ENCODE peak calls at places on chromosome 1, in ten cellular contexts. One of them, this sample, is unnamed.

GRCh38 chr1:44581205-44581604 is 93.1 kb downstream of the TMEM53 start:
- DNase-seq in endodermal cell: no peak
- DNase-seq in pancreas: no peak
- DNase-seq in psoas muscle: no peak
- DNase-seq in ovary: no peak
- DNase-seq in PC-9: no peak
- DNase-seq in HL-60: no peak
- DNase-seq in mammary epithelial cell: no peak
- DNase-seq in HepG2: no peak
- DNase-seq in GM23248: no peak
- DNase-seq in this sample: no peak

GRCh38 chr1:12609469-12610003 is 8.5 kb downstream of the DHRS3 start:
- DNase-seq in pancreas: no peak
- DNase-seq in HL-60: no peak
- DNase-seq in ovary: no peak
- DNase-seq in GM23248: no peak
- DNase-seq in endodermal cell: no peak
- DNase-seq in HepG2: no peak
- DNase-seq in psoas muscle: peak; percentile 30
- DNase-seq in mammary epithelial cell: no peak
- DNase-seq in PC-9: no peak
- DNase-seq in this sample: peak; percentile 16

GRCh38 chr1:34761176-34761761 is 1.7 kb downstream of the GJB4 start:
- DNase-seq in mammary epithelial cell: no peak
- DNase-seq in PC-9: no peak
- DNase-seq in HepG2: no peak
- DNase-seq in pancreas: no peak
- DNase-seq in psoas muscle: no peak
- DNase-seq in HL-60: no peak
- DNase-seq in GM23248: no peak
- DNase-seq in endodermal cell: no peak
- DNase-seq in ovary: no peak
- DNase-seq in this sample: no peak

GRCh38 chr1:223245983-223246382 is 102.9 kb upstream of the TLR5 start:
- DNase-seq in HL-60: no peak
- DNase-seq in GM23248: no peak
- DNase-seq in HepG2: no peak
- DNase-seq in PC-9: no peak
- DNase-seq in endodermal cell: no peak
- DNase-seq in mammary epithelial cell: no peak
- DNase-seq in psoas muscle: no peak
- DNase-seq in ovary: no peak
- DNase-seq in pancreas: no peak
- DNase-seq in this sample: no peak

GRCh38 chr1:192357904-192358303 is 41.1 kb downstream of the RGS21 start:
- DNase-seq in psoas muscle: no peak
- DNase-seq in GM23248: peak; percentile 1
- DNase-seq in PC-9: no peak
- DNase-seq in HepG2: no peak
- DNase-seq in ovary: no peak
- DNase-seq in mammary epithelial cell: no peak
- DNase-seq in pancreas: no peak
- DNase-seq in endodermal cell: no peak
- DNase-seq in HL-60: no peak
- DNase-seq in this sample: no peak

GRCh38 chr1:180157108-180157507 is 2.4 kb downstream of the QSOX1 start:
- DNase-seq in HepG2: no peak
- DNase-seq in ovary: no peak
- DNase-seq in endodermal cell: no peak
- DNase-seq in PC-9: no peak
- DNase-seq in mammary epithelial cell: no peak
- DNase-seq in pancreas: no peak
- DNase-seq in HL-60: no peak
- DNase-seq in GM23248: peak; percentile 76
- DNase-seq in psoas muscle: no peak
- DNase-seq in this sample: no peak

GRCh38 chr1:173206816-173207595 is at the start of gene TNFSF4:
- DNase-seq in HepG2: no peak
- DNase-seq in ovary: peak; percentile 50
- DNase-seq in endodermal cell: no peak
- DNase-seq in PC-9: no peak
- DNase-seq in psoas muscle: no peak
- DNase-seq in HL-60: peak; percentile 71
- DNase-seq in mammary epithelial cell: no peak
- DNase-seq in GM23248: peak; percentile 62
- DNase-seq in pancreas: no peak
- DNase-seq in this sample: no peak

GRCh38 chr1:30329802-30330557 is 393.4 kb downstream of the MATN1 start:
- DNase-seq in endodermal cell: peak; percentile 68
- DNase-seq in HepG2: no peak
- DNase-seq in ovary: no peak
- DNase-seq in mammary epithelial cell: no peak
- DNase-seq in PC-9: no peak
- DNase-seq in pancreas: no peak
- DNase-seq in psoas muscle: no peak
- DNase-seq in GM23248: no peak
- DNase-seq in HL-60: no peak
- DNase-seq in this sample: peak; percentile 83

GRCh38 chr1:89927478-89927877 is 67.4 kb upstream of the ZNF326 start:
- DNase-seq in HepG2: no peak
- DNase-seq in PC-9: no peak
- DNase-seq in endodermal cell: no peak
- DNase-seq in mammary epithelial cell: no peak
- DNase-seq in HL-60: no peak
- DNase-seq in pancreas: no peak
- DNase-seq in ovary: no peak
- DNase-seq in GM23248: no peak
- DNase-seq in psoas muscle: no peak
- DNase-seq in this sample: no peak

GRCh38 chr1:162942903-162943567 is 82.1 kb upstream of the CCDC190 start:
- DNase-seq in PC-9: no peak
- DNase-seq in mammary epithelial cell: no peak
- DNase-seq in ovary: no peak
- DNase-seq in pancreas: peak; percentile 33
- DNase-seq in HepG2: no peak
- DNase-seq in psoas muscle: no peak
- DNase-seq in endodermal cell: no peak
- DNase-seq in GM23248: peak; percentile 48
- DNase-seq in HL-60: no peak
- DNase-seq in this sample: no peak

GRCh38 chr1:162937721-162938395 is 76.9 kb upstream of the CCDC190 start:
- DNase-seq in mammary epithelial cell: no peak
- DNase-seq in endodermal cell: no peak
- DNase-seq in HL-60: no peak
- DNase-seq in HepG2: no peak
- DNase-seq in pancreas: no peak
- DNase-seq in PC-9: no peak
- DNase-seq in ovary: no peak
- DNase-seq in psoas muscle: no peak
- DNase-seq in GM23248: no peak
- DNase-seq in this sample: no peak

GRCh38 chr1:162939035-162939434 is 78.1 kb upstream of the CCDC190 start:
- DNase-seq in HL-60: no peak
- DNase-seq in ovary: no peak
- DNase-seq in PC-9: no peak
- DNase-seq in mammary epithelial cell: no peak
- DNase-seq in HepG2: peak; percentile 6
- DNase-seq in endodermal cell: no peak
- DNase-seq in psoas muscle: no peak
- DNase-seq in pancreas: no peak
- DNase-seq in GM23248: no peak
- DNase-seq in this sample: no peak

GRCh38 chr1:162943627-162944026 is 82.7 kb upstream of the CCDC190 start:
- DNase-seq in endodermal cell: no peak
- DNase-seq in PC-9: no peak
- DNase-seq in psoas muscle: no peak
- DNase-seq in pancreas: no peak
- DNase-seq in HepG2: no peak
- DNase-seq in mammary epithelial cell: peak; percentile 26
- DNase-seq in ovary: no peak
- DNase-seq in GM23248: no peak
- DNase-seq in HL-60: no peak
- DNase-seq in this sample: no peak

GRCh38 chr1:162941024-162941423 is 80.0 kb upstream of the CCDC190 start:
- DNase-seq in HepG2: no peak
- DNase-seq in endodermal cell: no peak
- DNase-seq in pancreas: no peak
- DNase-seq in HL-60: no peak
- DNase-seq in GM23248: no peak
- DNase-seq in psoas muscle: no peak
- DNase-seq in ovary: no peak
- DNase-seq in mammary epithelial cell: no peak
- DNase-seq in PC-9: no peak
- DNase-seq in this sample: no peak
- H3K27me3 ChIP-seq in HepG2: no peaks in the 10 kb centered on the region
- H3K27me3 ChIP-seq in endodermal cell: no peaks in the 10 kb centered on the region
- H3K27me3 ChIP-seq in pancreas: no peaks in the 10 kb centered on the region
- H3K27me3 ChIP-seq in HL-60: peaks cover 6% of the 10 kb centered on the region
- H3K27me3 ChIP-seq in GM23248: no peaks in the 10 kb centered on the region
- H3K27me3 ChIP-seq in psoas muscle: no peaks in the 10 kb centered on the region
- H3K27me3 ChIP-seq in ovary: no peaks in the 10 kb centered on the region
- H3K27me3 ChIP-seq in mammary epithelial cell: no peaks in the 10 kb centered on the region
- H3K27me3 ChIP-seq in PC-9: no peaks in the 10 kb centered on the region
- H3K27me3 ChIP-seq in this sample: no peaks in the 10 kb centered on the region

GRCh38 chr1:21937372-21938121 is 437 bp upstream of the HSPG2 start:
- DNase-seq in PC-9: peak; percentile 74
- DNase-seq in HL-60: peak; percentile 65
- DNase-seq in HepG2: peak; percentile 72
- DNase-seq in psoas muscle: peak; percentile 91
- DNase-seq in ovary: peak; percentile 93
- DNase-seq in endodermal cell: peak; percentile 92
- DNase-seq in GM23248: peak; percentile 93
- DNase-seq in pancreas: peak; percentile 82
- DNase-seq in mammary epithelial cell: peak; percentile 79
- DNase-seq in this sample: peak; percentile 99

GRCh38 chr1:21941370-21941769 is 4.3 kb upstream of the HSPG2 start:
- DNase-seq in ovary: no peak
- DNase-seq in HL-60: no peak
- DNase-seq in pancreas: no peak
- DNase-seq in GM23248: no peak
- DNase-seq in psoas muscle: no peak
- DNase-seq in endodermal cell: no peak
- DNase-seq in PC-9: no peak
- DNase-seq in mammary epithelial cell: no peak
- DNase-seq in HepG2: no peak
- DNase-seq in this sample: no peak

GRCh38 chr1:21940492-21940891 is 3.4 kb upstream of the HSPG2 start:
- DNase-seq in HepG2: no peak
- DNase-seq in pancreas: no peak
- DNase-seq in PC-9: no peak
- DNase-seq in ovary: no peak
- DNase-seq in HL-60: no peak
- DNase-seq in GM23248: no peak
- DNase-seq in endodermal cell: no peak
- DNase-seq in psoas muscle: no peak
- DNase-seq in mammary epithelial cell: no peak
- DNase-seq in this sample: no peak

GRCh38 chr1:21938791-21939538 is 1.9 kb upstream of the HSPG2 start:
- DNase-seq in GM23248: peak; percentile 64
- DNase-seq in psoas muscle: no peak
- DNase-seq in HepG2: no peak
- DNase-seq in PC-9: no peak
- DNase-seq in ovary: no peak
- DNase-seq in pancreas: no peak
- DNase-seq in mammary epithelial cell: peak; percentile 40
- DNase-seq in HL-60: no peak
- DNase-seq in endodermal cell: no peak
- DNase-seq in this sample: no peak

GRCh38 chr1:21939650-21940374 is 2.7 kb upstream of the HSPG2 start:
- DNase-seq in PC-9: peak; percentile 74
- DNase-seq in mammary epithelial cell: peak; percentile 98
- DNase-seq in GM23248: peak; percentile 98
- DNase-seq in ovary: peak; percentile 87
- DNase-seq in endodermal cell: no peak
- DNase-seq in HepG2: peak; percentile 83
- DNase-seq in pancreas: peak; percentile 77
- DNase-seq in psoas muscle: peak; percentile 94
- DNase-seq in HL-60: peak; percentile 68
- DNase-seq in this sample: no peak
- H3K27me3 ChIP-seq in PC-9: no peaks in the 10 kb centered on the region
- H3K27me3 ChIP-seq in mammary epithelial cell: no peaks in the 10 kb centered on the region
- H3K27me3 ChIP-seq in GM23248: no peaks in the 10 kb centered on the region
- H3K27me3 ChIP-seq in ovary: no peaks in the 10 kb centered on the region
- H3K27me3 ChIP-seq in endodermal cell: no peaks in the 10 kb centered on the region
- H3K27me3 ChIP-seq in HepG2: peaks cover 3% of the 10 kb centered on the region
- H3K27me3 ChIP-seq in pancreas: no peaks in the 10 kb centered on the region
- H3K27me3 ChIP-seq in psoas muscle: no peaks in the 10 kb centered on the region
- H3K27me3 ChIP-seq in HL-60: no peaks in the 10 kb centered on the region
- H3K27me3 ChIP-seq in this sample: no peaks in the 10 kb centered on the region

GRCh38 chr1:17768651-17769241 is 13.6 kb downstream of the ACTL8 start:
- DNase-seq in psoas muscle: peak; percentile 64
- DNase-seq in HL-60: no peak
- DNase-seq in mammary epithelial cell: no peak
- DNase-seq in HepG2: no peak
- DNase-seq in GM23248: peak; percentile 94
- DNase-seq in endodermal cell: peak; percentile 65
- DNase-seq in PC-9: peak; percentile 40
- DNase-seq in pancreas: peak; percentile 31
- DNase-seq in ovary: no peak
- DNase-seq in this sample: peak; percentile 69

GRCh38 chr1:17762313-17762712 is 7.2 kb downstream of the ACTL8 start:
- DNase-seq in HepG2: no peak
- DNase-seq in PC-9: no peak
- DNase-seq in psoas muscle: no peak
- DNase-seq in endodermal cell: no peak
- DNase-seq in HL-60: no peak
- DNase-seq in ovary: no peak
- DNase-seq in GM23248: no peak
- DNase-seq in mammary epithelial cell: no peak
- DNase-seq in pancreas: no peak
- DNase-seq in this sample: no peak

GRCh38 chr1:17765444-17766411 is 10.6 kb downstream of the ACTL8 start:
- DNase-seq in pancreas: no peak
- DNase-seq in GM23248: peak; percentile 97
- DNase-seq in HepG2: no peak
- DNase-seq in endodermal cell: no peak
- DNase-seq in HL-60: no peak
- DNase-seq in ovary: no peak
- DNase-seq in PC-9: peak; percentile 9
- DNase-seq in psoas muscle: no peak
- DNase-seq in mammary epithelial cell: peak; percentile 5
- DNase-seq in this sample: no peak

GRCh38 chr1:17764578-17764977 is 9.4 kb downstream of the ACTL8 start:
- DNase-seq in mammary epithelial cell: no peak
- DNase-seq in endodermal cell: no peak
- DNase-seq in ovary: no peak
- DNase-seq in GM23248: peak; percentile 29
- DNase-seq in psoas muscle: no peak
- DNase-seq in pancreas: no peak
- DNase-seq in PC-9: no peak
- DNase-seq in HL-60: no peak
- DNase-seq in HepG2: no peak
- DNase-seq in this sample: no peak

GRCh38 chr1:17763995-17764394 is 8.9 kb downstream of the ACTL8 start:
- DNase-seq in GM23248: peak; percentile 47
- DNase-seq in ovary: no peak
- DNase-seq in endodermal cell: no peak
- DNase-seq in psoas muscle: no peak
- DNase-seq in PC-9: no peak
- DNase-seq in HepG2: no peak
- DNase-seq in pancreas: no peak
- DNase-seq in HL-60: no peak
- DNase-seq in mammary epithelial cell: no peak
- DNase-seq in this sample: no peak
- H3K27me3 ChIP-seq in GM23248: no peaks in the 10 kb centered on the region
- H3K27me3 ChIP-seq in ovary: no peaks in the 10 kb centered on the region
- H3K27me3 ChIP-seq in endodermal cell: no peaks in the 10 kb centered on the region
- H3K27me3 ChIP-seq in psoas muscle: no peaks in the 10 kb centered on the region
- H3K27me3 ChIP-seq in PC-9: no peaks in the 10 kb centered on the region
- H3K27me3 ChIP-seq in HepG2: peaks cover 8% of the 10 kb centered on the region
- H3K27me3 ChIP-seq in pancreas: no peaks in the 10 kb centered on the region
- H3K27me3 ChIP-seq in HL-60: no peaks in the 10 kb centered on the region
- H3K27me3 ChIP-seq in mammary epithelial cell: no peaks in the 10 kb centered on the region
- H3K27me3 ChIP-seq in this sample: no peaks in the 10 kb centered on the region

GRCh38 chr1:147579532-147580199 is 38.4 kb downstream of the BCL9 start:
- DNase-seq in HepG2: peak; percentile 73
- DNase-seq in ovary: no peak
- DNase-seq in pancreas: no peak
- DNase-seq in psoas muscle: no peak
- DNase-seq in HL-60: no peak
- DNase-seq in GM23248: peak; percentile 56
- DNase-seq in PC-9: no peak
- DNase-seq in endodermal cell: peak; percentile 50
- DNase-seq in mammary epithelial cell: no peak
- DNase-seq in this sample: no peak
- H3K27me3 ChIP-seq in HepG2: no peaks in the 10 kb centered on the region
- H3K27me3 ChIP-seq in ovary: no peaks in the 10 kb centered on the region
- H3K27me3 ChIP-seq in pancreas: no peaks in the 10 kb centered on the region
- H3K27me3 ChIP-seq in psoas muscle: no peaks in the 10 kb centered on the region
- H3K27me3 ChIP-seq in HL-60: peaks cover 27% of the 10 kb centered on the region
- H3K27me3 ChIP-seq in GM23248: no peaks in the 10 kb centered on the region
- H3K27me3 ChIP-seq in PC-9: no peaks in the 10 kb centered on the region
- H3K27me3 ChIP-seq in endodermal cell: no peaks in the 10 kb centered on the region
- H3K27me3 ChIP-seq in mammary epithelial cell: peaks cover 10% of the 10 kb centered on the region
- H3K27me3 ChIP-seq in this sample: peaks cover 3% of the 10 kb centered on the region

This sample was measured in H7.